ENCODE peak calls at places on chromosomes 3 and 15, in nine cellular contexts. G, V, E, H, O, T, P, Q and F are unnamed samples.

GRCh38 chr15:49015896-49016295 is 30.4 kb downstream of the SECISBP2L start:
- DNase-seq in G (no peak), V (no peak), E (no peak), H (no peak), O (no peak), T (no peak), P (peak; percentile 49), Q (no peak), F (no peak)

GRCh38 chr3:16888785-16889607 is 4.2 kb downstream of the PLCL2 start:
- DNase-seq in G (no peak), V (no peak), E (no peak), H (no peak), O (peak; percentile 30), T (no peak), P (no peak), Q (no peak), F (no peak)

GRCh38 chr15:101085311-101085700 is 166.1 kb downstream of the LRRK1 start:
- DNase-seq in G (no peak), V (no peak), E (no peak), H (no peak), O (no peak), T (no peak), P (no peak), Q (no peak), F (no peak)

GRCh38 chr3:123834631-123835030 is 49.5 kb downstream of the MYLK start:
- DNase-seq in G (peak; percentile 73), V (peak; percentile 96), E (no peak), H (no peak), O (peak; percentile 89), T (peak; percentile 98), P (peak; percentile 89), Q (peak; percentile 96), F (no peak)

GRCh38 chr3:71649757-71650156 is 66.2 kb upstream of the FOXP1 start:
- DNase-seq in G (no peak), V (no peak), E (no peak), H (no peak), O (no peak), T (no peak), P (no peak), Q (no peak), F (no peak)

GRCh38 chr15:89825264-89825940 is 10.8 kb upstream of the ANPEP start:
- DNase-seq in G (no peak), V (no peak), E (no peak), H (no peak), O (no peak), T (no peak), P (no peak), Q (no peak), F (no peak)

GRCh38 chr15:40633178-40633577 is 39.1 kb downstream of the KNL1 start:
- DNase-seq in G (no peak), V (peak; percentile 10), E (no peak), H (no peak), O (peak; percentile 61), T (peak; percentile 49), P (peak; percentile 10), Q (no peak), F (no peak)

GRCh38 chr3:145915787-145916186 is 245.2 kb downstream of the PLOD2 start:
- DNase-seq in G (no peak), V (no peak), E (no peak), H (no peak), O (no peak), T (no peak), P (no peak), Q (no peak), F (no peak)

GRCh38 chr3:11091791-11092190 is 62.5 kb upstream of the HRH1 start:
- DNase-seq in G (no peak), V (no peak), E (no peak), H (no peak), O (no peak), T (no peak), P (no peak), Q (no peak), F (no peak)

GRCh38 chr3:11096266-11097135 is 57.8 kb upstream of the HRH1 start:
- DNase-seq in G (peak; percentile 97), V (peak; percentile 91), E (peak; percentile 69), H (peak; percentile 70), O (peak; percentile 91), T (peak; percentile 92), P (peak; percentile 93), Q (peak; percentile 76), F (no peak)

GRCh38 chr3:11093823-11094340 is 60.4 kb upstream of the HRH1 start:
- DNase-seq in G (no peak), V (no peak), E (no peak), H (no peak), O (no peak), T (no peak), P (no peak), Q (no peak), F (no peak)

GRCh38 chr3:11099306-11099705 is 55.0 kb upstream of the HRH1 start:
- DNase-seq in G (no peak), V (no peak), E (no peak), H (no peak), O (no peak), T (peak; percentile 35), P (peak; percentile 19), Q (no peak), F (no peak)

DNA sequence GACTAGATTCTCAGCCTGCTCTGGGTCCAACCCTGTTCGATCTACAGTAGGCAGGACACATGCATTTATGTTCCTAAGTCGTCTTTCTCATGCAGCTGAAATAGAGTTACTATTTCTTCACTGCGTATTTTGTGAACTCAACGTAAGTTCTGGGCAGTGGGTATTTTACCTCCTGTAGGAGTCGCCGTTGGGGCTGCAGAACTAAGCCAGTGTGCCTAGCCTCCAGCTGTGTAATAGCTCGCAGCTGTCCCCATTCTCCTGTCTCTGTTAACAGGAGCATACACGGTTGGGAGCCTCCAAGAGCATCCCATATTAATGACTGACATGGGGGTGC is 58.4 kb upstream of the HRH1 start:
- DNase-seq in G (peak; percentile 85), V (no peak), E (no peak), H (no peak), O (no peak), T (no peak), P (no peak), Q (no peak), F (no peak)
- TF ChIP-seq CTCF in G (peak; percentile 54), V (peak; percentile 15), E (no peak), H (no peak), O (peak; percentile 44), T (peak; percentile 14), P (peak; percentile 40), Q (peak; percentile 48), F (no peak)

DNA sequence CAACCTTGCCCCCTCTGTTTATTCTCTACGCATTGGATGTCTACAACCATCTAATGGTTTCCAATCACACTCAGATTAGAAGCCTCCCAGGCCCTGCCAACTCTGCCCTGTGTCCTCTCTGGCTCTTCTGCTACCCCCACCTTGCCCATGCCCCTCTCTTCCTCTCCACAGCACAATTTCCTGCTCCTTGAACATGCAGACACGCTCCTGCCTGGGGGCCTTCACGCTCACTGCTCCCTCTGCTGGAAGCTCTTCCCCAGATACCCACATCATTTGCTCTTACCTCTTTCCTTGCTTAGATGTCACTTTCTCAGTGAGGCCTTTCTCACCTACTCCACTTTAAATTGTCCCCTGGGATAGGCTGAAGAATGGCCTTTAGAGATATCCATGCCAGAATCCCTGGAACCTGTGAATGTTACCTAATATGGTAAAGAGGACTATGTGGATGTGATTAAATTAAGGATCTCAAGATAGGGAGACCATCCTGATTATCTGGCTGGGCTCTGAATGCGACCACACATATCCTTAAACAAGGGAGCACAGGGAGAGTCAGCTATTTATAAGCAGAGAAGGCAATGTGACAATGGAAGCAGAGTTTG is 9.9 kb downstream of the KY start:
- DNase-seq in G (peak; percentile 36), V (peak; percentile 61), E (no peak), H (no peak), O (peak; percentile 22), T (peak; percentile 34), P (peak; percentile 25), Q (no peak), F (no peak)
- TF ChIP-seq CTCF in G (peak; percentile 65), V (peak; percentile 58), E (no peak), H (peak; percentile 51), O (peak; percentile 58), T (peak; percentile 57), P (peak; percentile 65), Q (peak; percentile 60), F (peak; percentile 75)

GRCh38 chr15:62486041-62486440 is 321.0 kb upstream of the C2CD4B start:
- DNase-seq in G (no peak), V (no peak), E (no peak), H (no peak), O (no peak), T (peak; percentile 70), P (no peak), Q (no peak), F (no peak)

GRCh38 chr15:62477929-62478328 is 312.8 kb upstream of the C2CD4B start:
- DNase-seq in G (no peak), V (no peak), E (no peak), H (no peak), O (no peak), T (no peak), P (no peak), Q (no peak), F (no peak)

GRCh38 chr15:62483817-62484216 is 318.7 kb upstream of the C2CD4B start:
- DNase-seq in G (peak; percentile 40), V (no peak), E (no peak), H (peak; percentile 48), O (no peak), T (no peak), P (peak; percentile 72), Q (no peak), F (no peak)

GRCh38 chr15:62485170-62485720 is 320.2 kb upstream of the C2CD4B start:
- DNase-seq in G (no peak), V (no peak), E (no peak), H (no peak), O (no peak), T (no peak), P (no peak), Q (no peak), F (no peak)

GRCh38 chr15:62482715-62483429 is 317.8 kb upstream of the C2CD4B start:
- DNase-seq in G (peak; percentile 37), V (peak; percentile 21), E (no peak), H (no peak), O (peak; percentile 5), T (peak; percentile 59), P (no peak), Q (no peak), F (no peak)
- TF ChIP-seq CTCF in G (peak; percentile 40), V (no peak), E (no peak), H (no peak), O (peak; percentile 36), T (no peak), P (peak; percentile 5), Q (no peak), F (peak; percentile 31)

GRCh38 chr3:53230041-53230621 is 25.7 kb downstream of the TKT start:
- DNase-seq in G (no peak), V (no peak), E (no peak), H (no peak), O (no peak), T (no peak), P (no peak), Q (no peak), F (no peak)

GRCh38 chr3:53230789-53231188 is 25.0 kb downstream of the TKT start:
- DNase-seq in G (no peak), V (no peak), E (no peak), H (no peak), O (no peak), T (no peak), P (no peak), Q (no peak), F (no peak)

GRCh38 chr3:53229606-53230005 is 26.2 kb downstream of the TKT start:
- DNase-seq in G (no peak), V (no peak), E (no peak), H (no peak), O (no peak), T (no peak), P (no peak), Q (no peak), F (no peak)

GRCh38 chr3:53232641-53233377 is 23.0 kb downstream of the TKT start:
- DNase-seq in G (no peak), V (no peak), E (no peak), H (peak; percentile 7), O (no peak), T (peak; percentile 23), P (no peak), Q (no peak), F (no peak)

DNA sequence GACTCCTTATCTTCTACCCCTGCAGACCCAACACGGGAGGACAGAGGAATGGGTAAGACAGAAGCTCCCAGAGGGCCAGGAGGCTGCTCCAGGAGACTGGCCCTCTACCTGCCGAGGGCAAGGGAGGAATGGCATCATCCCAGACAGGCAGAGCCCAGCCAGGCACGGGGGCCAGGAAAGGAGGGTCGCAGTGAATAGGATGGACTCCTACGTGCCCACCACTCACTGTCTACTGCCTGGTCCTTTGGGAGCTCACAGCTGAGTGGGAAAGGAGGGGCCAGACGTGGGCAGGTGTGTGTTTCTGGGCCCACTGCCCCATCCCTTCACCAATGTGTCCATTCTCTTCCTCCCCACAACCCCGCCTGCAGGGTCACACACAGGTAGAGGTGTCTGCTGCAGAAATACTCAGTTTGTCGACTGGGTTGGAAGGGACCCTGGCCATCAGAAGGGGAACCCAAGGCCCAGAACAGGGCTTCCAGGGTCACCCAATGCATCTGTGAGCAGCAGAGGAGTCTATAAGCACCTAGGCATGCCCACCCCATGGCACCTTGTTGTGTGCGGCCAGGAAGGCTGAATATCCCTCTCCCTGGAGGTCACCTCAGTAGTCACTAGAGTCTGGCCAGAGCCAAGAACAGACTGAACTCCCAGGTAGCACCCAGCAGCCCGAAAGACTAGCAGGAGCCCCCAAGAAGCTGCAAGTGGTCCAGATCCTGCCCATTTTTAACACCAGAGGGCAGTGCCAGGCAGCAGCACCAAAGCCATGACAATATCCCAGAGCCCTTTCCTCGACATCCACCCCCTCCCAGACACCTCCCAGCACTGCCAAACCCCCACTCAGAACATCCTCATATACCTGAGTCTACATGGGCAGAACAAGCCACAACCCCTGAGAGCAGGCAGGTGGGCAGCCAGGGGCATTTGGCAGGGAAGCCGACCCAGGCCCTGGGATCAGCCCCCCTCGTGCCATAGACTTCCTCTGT is 24.0 kb downstream of the TKT start:
- DNase-seq in G (no peak), V (no peak), E (no peak), H (peak; percentile 10), O (no peak), T (no peak), P (no peak), Q (no peak), F (no peak)
- TF ChIP-seq CTCF in G (no peak), V (peak; percentile 19), E (no peak), H (peak; percentile 11), O (peak; percentile 48), T (no peak), P (no peak), Q (peak; percentile 35), F (no peak)